ENCODE peak calls at places on chromosomes 2 and 18, in seven cellular contexts. N is CD8-positive, alpha-beta T cell; T is lower lobe of right lung; S is astrocyte; G is upper lobe of left lung; U is ovary; O is heart right ventricle. C is an unnamed sample. For H3K36me3, the result is how much of the 10 kb centered on the place peaks cover.

GRCh38 chr2:180742809-180743208 is 237.6 kb upstream of the UBE2E3 start:
- DNase-seq in N (no peak), T (no peak), S (peak), G (no peak), U (no peak), O (no peak), C (peak)

GRCh38 chr18:48007955-48008701 is 77.7 kb upstream of the SMAD2 start:
- DNase-seq in N (peak), T (peak), S (peak), G (peak), U (peak), O (peak), C (no peak)

GRCh38 chr2:7841751-7842150 is 840.1 kb upstream of the ID2 start:
- DNase-seq in N (no peak), T (no peak), S (no peak), G (no peak), U (no peak), O (no peak), C (no peak)

GRCh38 chr2:163182764-163183354 is 344.3 kb upstream of the KCNH7 start:
- DNase-seq in N (no peak), T (no peak), S (peak), G (no peak), U (no peak), O (no peak), C (no peak)

GRCh38 chr18:35705988-35706387 is 124.4 kb downstream of the GALNT1 start:
- DNase-seq in N (no peak), T (no peak), S (no peak), G (peak), U (no peak), O (no peak), C (no peak)

GRCh38 chr18:68564348-68564747 is 150.6 kb downstream of the TMX3 start:
- DNase-seq in N (no peak), T (no peak), S (no peak), G (no peak), U (no peak), O (no peak), C (no peak)

GRCh38 chr18:26685438-26686173 is 137.3 kb upstream of the KCTD1 start:
- DNase-seq in N (no peak), T (no peak), S (no peak), G (no peak), U (no peak), O (no peak), C (no peak)

GRCh38 chr2:70962211-70962884 is 16.1 kb upstream of the ANKRD53 start:
- DNase-seq in N (no peak), T (no peak), S (no peak), G (peak), U (no peak), O (no peak), C (no peak)

GRCh38 chr2:37833420-37833819 is 91.7 kb upstream of the RMDN2 start:
- DNase-seq in N (no peak), T (no peak), S (no peak), G (no peak), U (no peak), O (no peak), C (no peak)

GRCh38 chr2:12261993-12262680 is 454.6 kb upstream of the TRIB2 start:
- DNase-seq in N (no peak), T (no peak), S (peak), G (no peak), U (no peak), O (no peak), C (no peak)

GRCh38 chr2:111116843-111117665 is 3.7 kb upstream of the BCL2L11 start:
- DNase-seq in N (peak), T (peak), S (peak), G (peak), U (peak), O (peak), C (peak)

GRCh38 chr2:188610050-188610444 is 318.4 kb downstream of the GULP1 start:
- DNase-seq in N (no peak), T (no peak), S (no peak), G (no peak), U (no peak), O (no peak), C (no peak)

GRCh38 chr2:105391058-105391627 is 7.7 kb downstream of the FHL2 start:
- DNase-seq in N (no peak), T (no peak), S (peak), G (no peak), U (peak), O (no peak), C (peak)

GRCh38 chr2:143692162-143692561 is 562.9 kb downstream of the ARHGAP15 start:
- DNase-seq in N (no peak), T (no peak), S (no peak), G (no peak), U (no peak), O (no peak), C (no peak)

GRCh38 chr2:120914839-120915521 is 179.3 kb downstream of the GLI2 start:
- DNase-seq in N (no peak), T (peak), S (peak), G (peak), U (peak), O (peak), C (peak)

GRCh38 chr2:236928353-236929153 is 157.1 kb upstream of the COPS8 start:
- DNase-seq in N (no peak), T (no peak), S (no peak), G (no peak), U (no peak), O (peak), C (no peak)

GRCh38 chr2:218964041-218964771 is 4.7 kb downstream of the CDK5R2 start:
- DNase-seq in N (no peak), T (no peak), S (peak), G (no peak), U (no peak), O (no peak), C (peak)

GRCh38 chr2:181183878-181184553 is 203.6 kb downstream of the UBE2E3 start:
- DNase-seq in N (no peak), T (no peak), S (no peak), G (no peak), U (no peak), O (no peak), C (no peak)

GRCh38 chr2:100786297-100786658 is 33.7 kb upstream of the NPAS2 start:
- DNase-seq in N (no peak), T (peak), S (peak), G (no peak), U (no peak), O (peak), C (peak)

GRCh38 chr2:127581516-127582490 is 46.3 kb downstream of the MYO7B start:
- DNase-seq in N (no peak), T (no peak), S (no peak), G (peak), U (no peak), O (no peak), C (no peak)

GRCh38 chr18:22847392-22847791 is 85.7 kb upstream of the RBBP8 start:
- DNase-seq in N (no peak), T (no peak), S (peak), G (no peak), U (no peak), O (no peak), C (no peak)

GRCh38 chr2:165573534-165574461 is 104.3 kb downstream of the CSRNP3 start:
- DNase-seq in N (no peak), T (peak), S (peak), G (no peak), U (peak), O (peak), C (peak)

GRCh38 chr2:71941731-71942575 is 205.7 kb downstream of the CYP26B1 start:
- DNase-seq in N (no peak), T (no peak), S (no peak), G (no peak), U (no peak), O (no peak), C (no peak)

GRCh38 chr2:98909381-98910211 is 26.4 kb downstream of the CRACDL start:
- DNase-seq in N (no peak), T (peak), S (peak), G (no peak), U (peak), O (peak), C (peak)

GRCh38 chr18:40159141-40160017 is 1795.7 kb upstream of the PIK3C3 start:
- DNase-seq in N (no peak), T (no peak), S (peak), G (no peak), U (no peak), O (no peak), C (peak)

GRCh38 chr2:9739508-9739907 is 103.8 kb upstream of the TAF1B start:
- DNase-seq in N (peak), T (peak), S (no peak), G (peak), U (peak), O (peak), C (no peak)

GRCh38 chr2:75140288-75140687 is 59.0 kb downstream of the TACR1 start:
- DNase-seq in N (no peak), T (no peak), S (no peak), G (no peak), U (no peak), O (no peak), C (no peak)

GRCh38 chr18:3914833-3915598 is 465.0 kb downstream of the TGIF1 start:
- DNase-seq in N (no peak), T (no peak), S (no peak), G (no peak), U (no peak), O (no peak), C (no peak)

DNA sequence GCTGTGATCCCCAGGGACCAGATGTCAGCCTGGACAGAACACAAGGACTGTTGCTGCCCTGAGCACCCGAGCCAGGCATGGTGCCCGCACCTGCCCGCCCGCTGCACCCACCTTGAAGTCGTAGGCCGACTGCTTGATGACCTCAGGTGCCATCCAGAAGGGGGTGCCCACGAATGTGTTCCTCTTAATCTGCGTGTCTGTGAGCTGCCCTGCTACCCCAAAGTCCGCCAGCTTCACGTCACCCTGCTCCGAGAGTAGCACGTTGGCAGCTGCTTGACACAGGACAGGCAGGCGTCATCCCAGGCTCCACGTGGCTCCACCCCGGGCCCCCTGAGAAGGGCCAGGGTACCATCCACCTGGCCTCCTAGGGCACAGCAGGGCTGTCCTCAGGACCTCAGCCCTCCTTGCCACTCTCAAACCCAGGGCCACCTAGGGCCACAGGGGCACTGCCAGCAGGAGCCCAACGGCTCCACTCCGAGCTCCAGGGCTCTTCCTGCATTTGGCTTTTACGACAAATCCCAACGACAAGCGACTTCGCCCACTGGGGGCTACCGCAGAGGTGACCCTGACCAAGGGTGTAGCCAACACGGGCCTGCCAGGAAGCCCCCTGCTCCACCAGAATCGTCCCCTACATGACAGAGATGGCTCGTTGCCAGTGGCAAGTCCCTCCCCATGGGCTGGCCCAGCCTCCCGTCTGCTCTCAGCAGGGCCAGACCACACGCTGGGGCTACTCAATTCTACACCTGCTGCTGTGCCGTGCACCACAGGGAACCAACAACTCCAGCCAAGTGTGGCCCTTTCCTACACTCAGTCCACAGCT is 9.0 kb downstream of the STK25 start:
- DNase-seq in N (no peak), T (no peak), S (no peak), G (peak), U (no peak), O (no peak), C (no peak)
- H3K36me3 ChIP-seq in N (under half), T (half or more), S (under half), G (half or more), U (under half), O (half or more), C (half or more)

GRCh38 chr2:24206242-24206641 is 31.4 kb downstream of the FAM228A start:
- DNase-seq in N (no peak), T (no peak), S (no peak), G (peak), U (no peak), O (no peak), C (no peak)

GRCh38 chr2:24203029-24203786 is 28.4 kb downstream of the FAM228A start:
- DNase-seq in N (no peak), T (no peak), S (no peak), G (no peak), U (no peak), O (no peak), C (no peak)

GRCh38 chr2:24201496-24201895 is 26.6 kb downstream of the FAM228A start:
- DNase-seq in N (no peak), T (no peak), S (no peak), G (peak), U (no peak), O (no peak), C (no peak)

GRCh38 chr2:24204505-24204904 is 29.7 kb downstream of the FAM228A start:
- DNase-seq in N (no peak), T (no peak), S (no peak), G (peak), U (no peak), O (no peak), C (no peak)

DNA sequence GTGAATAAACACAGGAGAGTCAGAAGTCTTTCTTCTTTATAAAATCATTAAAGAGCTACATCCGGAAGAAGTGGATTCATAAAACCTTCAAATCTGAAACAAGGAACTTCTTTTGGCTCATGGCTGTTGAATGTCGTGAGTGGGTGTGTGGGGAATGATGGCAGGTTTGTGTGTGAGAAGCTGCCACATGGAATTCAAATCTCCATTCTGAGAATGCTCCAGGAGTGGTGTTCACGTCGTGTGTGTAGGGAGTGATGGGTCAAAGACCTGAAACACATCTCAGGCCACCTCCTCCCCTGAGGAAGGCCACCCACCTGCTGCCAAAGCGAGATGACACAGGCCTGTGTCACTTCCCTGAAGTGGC is 28.9 kb downstream of the FAM228A start:
- DNase-seq in N (no peak), T (no peak), S (no peak), G (no peak), U (no peak), O (no peak), C (no peak)
- TF ChIP-seq CTCF in N (no peak), T (no peak), S (no peak), G (no peak), U (no peak), O (no peak), C (no peak)

GRCh38 chr2:235926229-235926628 is 242.0 kb downstream of the GBX2 start:
- DNase-seq in N (no peak), T (no peak), S (no peak), G (no peak), U (no peak), O (no peak), C (no peak)

GRCh38 chr2:235923859-235924674 is 244.1 kb downstream of the GBX2 start:
- DNase-seq in N (no peak), T (no peak), S (no peak), G (no peak), U (no peak), O (no peak), C (no peak)

GRCh38 chr2:235925250-235925919 is 242.8 kb downstream of the GBX2 start:
- DNase-seq in N (no peak), T (no peak), S (no peak), G (no peak), U (no peak), O (no peak), C (no peak)

GRCh38 chr2:235922851-235923250 is 245.3 kb downstream of the GBX2 start:
- DNase-seq in N (no peak), T (no peak), S (no peak), G (no peak), U (no peak), O (no peak), C (no peak)

GRCh38 chr2:235924675-235925063 is 243.5 kb downstream of the GBX2 start:
- DNase-seq in N (no peak), T (no peak), S (no peak), G (no peak), U (no peak), O (no peak), C (no peak)
- H3K36me3 ChIP-seq in N (under half), T (under half), S (under half), G (under half), U (under half), O (under half), C (under half)

DNA sequence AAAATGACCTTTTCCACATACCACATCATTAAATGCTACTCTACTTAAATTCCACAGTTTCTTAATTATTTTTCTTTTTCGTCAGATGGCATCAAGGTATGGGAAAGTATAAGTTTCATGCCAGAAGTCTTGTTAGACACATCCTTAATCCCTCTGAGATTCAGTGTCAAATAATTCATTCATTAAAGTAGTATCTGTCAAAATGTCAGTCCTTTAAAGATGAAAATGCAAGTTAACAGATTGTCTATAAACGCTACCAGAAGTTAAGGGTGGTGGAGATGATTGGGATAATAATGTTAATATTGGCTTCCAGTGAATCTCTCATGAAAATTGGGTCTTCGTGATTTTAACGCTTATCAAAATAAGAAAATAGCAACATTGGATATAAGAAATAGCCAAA is 504.2 kb upstream of the LINC00305 start:
- DNase-seq in N (no peak), T (no peak), S (no peak), G (no peak), U (no peak), O (no peak), C (no peak)
- TF ChIP-seq CTCF in N (no peak), T (no peak), S (no peak), G (no peak), U (no peak), O (no peak), C (no peak)

GRCh38 chr2:1678609-1679008 is 65.7 kb downstream of the PXDN start:
- DNase-seq in N (no peak), T (peak), S (no peak), G (peak), U (no peak), O (no peak), C (no peak)

GRCh38 chr2:1677833-1678165 is 66.5 kb downstream of the PXDN start:
- DNase-seq in N (no peak), T (peak), S (no peak), G (no peak), U (no peak), O (no peak), C (no peak)

GRCh38 chr2:1675633-1676032 is 68.7 kb downstream of the PXDN start:
- DNase-seq in N (no peak), T (peak), S (peak), G (no peak), U (peak), O (no peak), C (peak)

GRCh38 chr2:1676091-1676912 is 68.0 kb downstream of the PXDN start:
- DNase-seq in N (no peak), T (peak), S (no peak), G (peak), U (no peak), O (no peak), C (no peak)

GRCh38 chr2:1676913-1677832 is 67.1 kb downstream of the PXDN start:
- DNase-seq in N (no peak), T (peak), S (no peak), G (peak), U (no peak), O (no peak), C (no peak)
- H3K36me3 ChIP-seq in N (under half), T (half or more), S (half or more), G (half or more), U (under half), O (half or more), C (half or more)

GRCh38 chr2:158179660-158180059 is 78.0 kb downstream of the UPP2 start:
- DNase-seq in N (no peak), T (no peak), S (no peak), G (no peak), U (no peak), O (no peak), C (peak)
- TF ChIP-seq CTCF in N (no peak), T (peak), S (peak), G (peak), U (no peak), O (no peak), C (peak)

DNA sequence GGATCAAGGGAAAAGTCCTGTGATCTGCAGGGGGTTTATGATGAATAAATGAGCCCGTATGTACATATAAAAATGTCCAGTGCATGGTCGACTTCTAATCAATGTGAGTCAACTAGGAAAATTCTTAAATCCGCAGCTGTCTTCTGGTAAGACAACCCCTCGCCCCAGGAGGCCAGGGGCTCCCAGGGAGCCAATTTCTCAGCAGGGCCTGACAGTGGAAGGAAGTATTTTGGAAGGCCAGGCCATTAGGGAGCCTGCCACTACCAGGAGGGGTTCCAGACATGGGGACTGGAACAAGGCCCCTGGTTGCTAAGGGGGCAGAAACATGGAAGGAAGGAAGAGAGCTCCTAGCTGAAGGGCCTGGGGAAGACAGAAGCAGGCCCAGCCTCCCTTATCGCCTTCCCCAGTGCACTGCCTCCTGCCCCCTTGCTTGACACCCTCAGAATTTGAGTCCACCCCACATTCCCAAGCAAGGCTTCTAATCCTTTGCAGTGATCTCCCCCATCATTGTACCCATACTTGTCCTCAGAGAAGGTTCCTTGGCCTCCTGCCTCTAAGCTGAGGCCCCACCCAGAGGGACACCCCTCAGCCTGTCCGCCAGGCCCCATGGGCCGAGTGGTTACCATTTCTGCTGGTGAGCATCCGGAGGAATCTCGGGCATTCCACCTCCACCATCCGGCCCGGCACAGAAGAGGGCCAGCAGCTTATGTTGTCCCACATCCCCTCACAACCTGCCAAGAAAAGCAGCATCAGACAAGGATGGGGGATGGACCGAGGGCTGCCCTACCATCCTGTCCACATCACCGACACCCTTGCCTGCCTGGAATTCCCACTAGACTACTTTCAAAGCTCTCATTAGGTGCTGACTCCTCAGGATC is 45.9 kb downstream of the SCTR start:
- DNase-seq in N (no peak), T (no peak), S (no peak), G (peak), U (no peak), O (no peak), C (no peak)
- H3K36me3 ChIP-seq in N (under half), T (under half), S (under half), G (under half), U (under half), O (under half), C (under half)

GRCh38 chr2:129170570-129170969 is 808.9 kb upstream of the RAB6C start:
- DNase-seq in N (no peak), T (no peak), S (no peak), G (no peak), U (no peak), O (no peak), C (no peak)
- TF ChIP-seq CTCF in N (no peak), T (no peak), S (no peak), G (no peak), U (no peak), O (no peak), C (no peak)

C was measured in brain microvascular endothelial cell.